ENCODE peak calls at places on chromosomes 4 and X, in seven cellular contexts. L is naive thymus-derived CD4-positive, alpha-beta T cell; P is aorta; S is GM23248; W is mesenchymal stem cell; J is heart right ventricle; N is effector memory CD4-positive, alpha-beta T cell. Y is an unnamed sample.

GRCh38 chr4:171812377-171813194 is 618 bp upstream of the GALNTL6 start:
- DNase-seq in L (no peak), N (no peak), S (no peak), W (peak; percentile 18), P (no peak), J (no peak), Y (no peak)

GRCh38 chr4:19462117-19462516 is 789.6 kb upstream of the SLIT2 start:
- DNase-seq in P (no peak), S (no peak), W (no peak), L (no peak), J (no peak), N (no peak), Y (no peak)

GRCh38 chr4:8238061-8238511 is 31.5 kb upstream of the HTRA3 start:
- DNase-seq in J (no peak), W (no peak), P (no peak), S (no peak), N (peak; percentile 14), L (no peak), Y (no peak)

GRCh38 chr4:81502561-81502960 is 30.9 kb upstream of the RASGEF1B start:
- DNase-seq in L (no peak), S (no peak), W (no peak), J (no peak), P (no peak), N (no peak), Y (no peak)

GRCh38 chrX:45145492-45146215 is 55.0 kb downstream of the DIPK2B start:
- DNase-seq in S (no peak), W (no peak), P (no peak), J (no peak), L (no peak), N (no peak), Y (no peak)

GRCh38 chr4:5203309-5203708 is 152.0 kb downstream of the STK32B start:
- DNase-seq in P (no peak), J (no peak), S (peak; percentile 7), L (no peak), N (no peak), W (no peak), Y (no peak)

GRCh38 chrX:50747471-50747900 is 66.5 kb downstream of the SHROOM4 start:
- DNase-seq in S (peak; percentile 55), N (no peak), L (no peak), J (no peak), P (no peak), W (peak; percentile 35), Y (no peak)

GRCh38 chr4:54657194-54657555 is 582 bp upstream of the KIT start:
- DNase-seq in N (no peak), J (no peak), S (no peak), W (no peak), P (no peak), L (no peak), Y (no peak)

GRCh38 chr4:159765402-159765801 is 662.5 kb downstream of the RAPGEF2 start:
- DNase-seq in J (no peak), N (no peak), L (no peak), S (peak; percentile 0), W (no peak), P (no peak), Y (no peak)

GRCh38 chr4:8683462-8683861 is 90.9 kb downstream of the CPZ start:
- DNase-seq in P (no peak), J (no peak), S (no peak), N (no peak), W (no peak), L (no peak), Y (no peak)

GRCh38 chrX:124194209-124194608 is 138.3 kb upstream of the TEX13D start:
- DNase-seq in P (peak; percentile 47), L (no peak), S (no peak), N (no peak), W (peak; percentile 52), J (peak; percentile 38), Y (no peak)

GRCh38 chr4:148443550-148444295 is 1.5 kb upstream of the NR3C2 start:
- DNase-seq in N (peak; percentile 14), J (peak; percentile 22), W (peak; percentile 5), S (peak; percentile 53), L (peak; percentile 45), P (peak; percentile 58), Y (peak; percentile 18)

GRCh38 chr4:66956852-66957251 is 588.5 kb downstream of the CENPC start:
- DNase-seq in W (no peak), N (no peak), J (no peak), S (no peak), L (no peak), P (no peak), Y (no peak)

GRCh38 chr4:69717778-69718177 is 42.6 kb downstream of the SULT1B1 start:
- DNase-seq in W (no peak), N (no peak), J (no peak), P (no peak), L (no peak), S (no peak), Y (no peak)

GRCh38 chrX:153726286-153727107 is 1.8 kb downstream of the ABCD1 start:
- DNase-seq in J (peak; percentile 62), N (peak; percentile 28), W (peak; percentile 77), L (peak; percentile 31), P (peak; percentile 84), S (peak; percentile 73), Y (peak; percentile 29)

GRCh38 chr4:139184129-139184528 is 7.1 kb upstream of the ELF2 start:
- DNase-seq in W (peak; percentile 33), J (no peak), S (peak; percentile 53), L (no peak), N (no peak), P (no peak), Y (no peak)

GRCh38 chr4:177118596-177118995 is 191.1 kb upstream of the NEIL3 start:
- DNase-seq in W (peak; percentile 56), J (peak; percentile 7), N (no peak), S (peak; percentile 95), P (no peak), L (no peak), Y (no peak)

GRCh38 chrX:8913665-8914409 is 112.7 kb upstream of the FAM9A start:
- DNase-seq in S (peak; percentile 81), W (peak; percentile 47), J (peak; percentile 17), N (no peak), L (no peak), P (peak; percentile 48), Y (no peak)

GRCh38 chrX:27186671-27187070 is 276.5 kb downstream of the PPP4R3C start:
- DNase-seq in N (no peak), W (peak; percentile 4), S (peak; percentile 45), L (peak; percentile 28), J (no peak), P (no peak), Y (peak; percentile 0)

GRCh38 chr4:87014284-87014782 is 79.5 kb downstream of the AFF1 start:
- DNase-seq in S (peak; percentile 51), N (no peak), W (no peak), J (no peak), P (no peak), L (no peak), Y (no peak)

GRCh38 chr4:172553216-172553615 is 615.4 kb upstream of the GALNT7 start:
- DNase-seq in S (no peak), N (no peak), W (no peak), J (no peak), P (no peak), L (no peak), Y (no peak)

GRCh38 chr4:31275906-31276305 is 555.7 kb downstream of the PCDH7 start:
- DNase-seq in P (no peak), J (no peak), L (no peak), N (no peak), S (no peak), W (no peak), Y (no peak)

GRCh38 chrX:133097031-133097430 is at the start of gene USP26:
- DNase-seq in L (no peak), P (no peak), S (no peak), N (no peak), J (no peak), W (no peak), Y (no peak)

GRCh38 chr4:16196482-16197393 is 29.5 kb downstream of the TAPT1 start:
- DNase-seq in L (no peak), J (peak; percentile 31), P (no peak), N (no peak), W (peak; percentile 84), S (peak; percentile 87), Y (no peak)

GRCh38 chrX:72041166-72041565 is 90.5 kb downstream of the RTL5 start:
- DNase-seq in W (no peak), L (no peak), J (no peak), N (no peak), P (no peak), S (no peak), Y (no peak)
- H3K27ac ChIP-seq in W (no peak overlapping the region), L (no peak overlapping the region), J (peak overlapping the region; percentile 46), N (no peak overlapping the region), P (peak overlapping the region; percentile 45), S (no peak overlapping the region), Y (no peak overlapping the region)

DNA sequence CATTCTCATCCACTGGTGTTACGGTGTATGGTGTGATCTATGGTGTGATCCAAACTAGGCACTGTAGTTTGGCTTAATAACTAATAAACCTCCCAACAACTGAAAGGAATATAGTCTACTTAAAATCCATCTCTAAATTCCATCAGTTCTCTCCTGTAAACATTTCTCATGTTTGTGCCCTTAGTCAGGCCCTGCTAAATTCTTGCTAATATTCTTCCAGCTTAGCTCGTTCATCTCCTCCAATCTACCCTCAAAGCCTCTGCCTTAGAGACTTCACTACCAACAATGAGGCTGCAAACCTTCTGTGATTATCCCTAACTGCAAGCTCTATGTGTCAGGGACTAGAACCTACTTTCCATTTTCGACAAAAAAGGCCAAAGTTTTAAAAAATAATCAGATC is 28.1 kb downstream of the ZAR1 start:
- DNase-seq in J (no peak), S (no peak), P (no peak), L (no peak), N (no peak), W (peak; percentile 7), Y (no peak)
- H3K36me3 ChIP-seq in J (peaks cover 58% of the 10 kb centered on the region), S (peaks cover 45% of the 10 kb centered on the region), P (peaks cover 14% of the 10 kb centered on the region), L (peaks cover 28% of the 10 kb centered on the region), N (peaks cover 52% of the 10 kb centered on the region), W (peaks cover 19% of the 10 kb centered on the region), Y (peaks cover 38% of the 10 kb centered on the region)

GRCh38 chr4:165308606-165309005 is 18.9 kb upstream of the MSMO1 start:
- DNase-seq in J (no peak), N (no peak), S (peak; percentile 12), P (no peak), L (no peak), W (no peak), Y (no peak)

GRCh38 chr4:165308174-165308573 is 19.3 kb upstream of the MSMO1 start:
- DNase-seq in S (peak; percentile 42), N (no peak), L (no peak), W (no peak), J (no peak), P (no peak), Y (no peak)

GRCh38 chr4:165312506-165312905 is 15.0 kb upstream of the MSMO1 start:
- DNase-seq in W (peak; percentile 48), P (no peak), S (peak; percentile 80), J (no peak), N (no peak), L (no peak), Y (no peak)
- H3K27ac ChIP-seq in W (no peak overlapping the region), P (no peak overlapping the region), S (no peak overlapping the region), J (no peak overlapping the region), N (no peak overlapping the region), L (no peak overlapping the region), Y (no peak overlapping the region)

DNA sequence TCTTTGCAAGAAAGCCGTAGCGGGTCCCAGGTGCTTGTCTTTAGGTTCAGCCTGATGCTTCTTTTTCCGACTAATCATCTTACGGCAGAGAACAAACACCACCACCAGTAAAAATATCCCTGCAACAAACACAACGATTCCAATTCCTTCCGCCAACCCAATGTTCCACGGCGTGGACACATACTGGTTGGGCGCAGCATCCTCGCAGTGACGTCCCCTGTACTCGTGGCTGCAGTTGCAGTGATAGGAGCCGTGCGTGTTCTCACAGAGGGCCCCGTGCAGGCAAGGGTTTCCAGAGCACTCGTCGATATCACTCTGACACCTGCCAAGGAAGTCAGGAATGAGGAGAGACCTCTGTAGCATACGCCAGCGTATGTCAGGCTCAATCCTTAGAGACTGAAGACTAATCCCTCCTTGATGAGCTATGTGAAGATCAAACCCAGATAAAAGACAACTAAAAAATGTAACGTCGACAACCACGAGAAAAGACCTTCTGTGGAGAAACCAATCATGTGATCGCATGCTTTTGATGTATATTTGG is 41.6 kb upstream of the MTNR1A start:
- DNase-seq in P (no peak), W (no peak), J (no peak), L (no peak), N (no peak), S (no peak), Y (no peak)
- H3K36me3 ChIP-seq in P (peaks cover 20% of the 10 kb centered on the region), W (peaks cover 56% of the 10 kb centered on the region), J (peaks cover 44% of the 10 kb centered on the region), L (no peaks in the 10 kb centered on the region), N (no peaks in the 10 kb centered on the region), S (peaks cover 64% of the 10 kb centered on the region), Y (no peaks in the 10 kb centered on the region)